ENCODE peak calls at places on chromosome 4, in five cellular contexts. One of them, this sample, is unnamed.
A peak's percentile ranks its signal among the peaks of the same experiment; 100 is the strongest.

GRCh38 chr4:3121110-3121509 is 46.6 kb downstream of the HTT start:
- DNase-seq in GM12892: no peak
- DNase-seq in K562: no peak
- DNase-seq in GM12878: no peak
- DNase-seq in SK-N-SH: no peak
- DNase-seq in this sample: no peak

GRCh38 chr4:152169666-152170065 is 366.2 kb downstream of the FBXW7 start:
- DNase-seq in K562: no peak
- DNase-seq in SK-N-SH: no peak
- DNase-seq in GM12892: no peak
- DNase-seq in GM12878: no peak
- DNase-seq in this sample: no peak

GRCh38 chr4:30619679-30620078 is 100.5 kb upstream of the PCDH7 start:
- DNase-seq in GM12878: peak; percentile 5
- DNase-seq in K562: no peak
- DNase-seq in GM12892: no peak
- DNase-seq in SK-N-SH: no peak
- DNase-seq in this sample: no peak

GRCh38 chr4:167379433-167379832 is 145.1 kb upstream of the SPOCK3 start:
- DNase-seq in SK-N-SH: no peak
- DNase-seq in GM12892: no peak
- DNase-seq in K562: no peak
- DNase-seq in GM12878: no peak
- DNase-seq in this sample: no peak

GRCh38 chr4:10023806-10024205 is 2.5 kb upstream of the SLC2A9 start:
- DNase-seq in K562: no peak
- DNase-seq in SK-N-SH: no peak
- DNase-seq in GM12878: no peak
- DNase-seq in GM12892: no peak
- DNase-seq in this sample: no peak

GRCh38 chr4:53935780-53936179 is 128.6 kb downstream of the CHIC2 start:
- DNase-seq in GM12892: no peak
- DNase-seq in K562: no peak
- DNase-seq in SK-N-SH: no peak
- DNase-seq in GM12878: no peak
- DNase-seq in this sample: no peak

GRCh38 chr4:188781655-188782054 is 642.4 kb downstream of the TRIML1 start:
- DNase-seq in GM12892: no peak
- DNase-seq in SK-N-SH: peak; percentile 16
- DNase-seq in GM12878: no peak
- DNase-seq in K562: no peak
- DNase-seq in this sample: no peak

GRCh38 chr4:139835006-139835405 is 169.4 kb downstream of the MGST2 start:
- DNase-seq in K562: no peak
- DNase-seq in SK-N-SH: no peak
- DNase-seq in GM12892: no peak
- DNase-seq in GM12878: no peak
- DNase-seq in this sample: no peak

GRCh38 chr4:128287159-128287870 is at the start of gene PGRMC2:
- DNase-seq in GM12878: no peak
- DNase-seq in K562: peak; percentile 30
- DNase-seq in SK-N-SH: peak; percentile 61
- DNase-seq in GM12892: peak; percentile 84
- DNase-seq in this sample: no peak

GRCh38 chr4:89001647-89002518 is 55.1 kb downstream of the FAM13A start:
- DNase-seq in GM12878: no peak
- DNase-seq in K562: no peak
- DNase-seq in GM12892: no peak
- DNase-seq in SK-N-SH: peak; percentile 19
- DNase-seq in this sample: no peak

GRCh38 chr4:87038837-87039715 is 104.3 kb downstream of the AFF1 start:
- DNase-seq in SK-N-SH: peak; percentile 59
- DNase-seq in GM12892: no peak
- DNase-seq in GM12878: no peak
- DNase-seq in K562: no peak
- DNase-seq in this sample: no peak

GRCh38 chr4:142095886-142096605 is 459.7 kb downstream of the IL15 start:
- DNase-seq in GM12878: no peak
- DNase-seq in GM12892: no peak
- DNase-seq in SK-N-SH: no peak
- DNase-seq in K562: no peak
- DNase-seq in this sample: no peak
- TF ChIP-seq POLR2AphosphoS5 in GM12878: no peak
- TF ChIP-seq POLR2AphosphoS5 in GM12892: no peak
- TF ChIP-seq POLR2AphosphoS5 in SK-N-SH: peak; percentile 88
- TF ChIP-seq POLR2AphosphoS5 in K562: no peak
- TF ChIP-seq POLR2AphosphoS5 in this sample: no peak

GRCh38 chr4:118957683-118958082 is 69.0 kb downstream of the SYNPO2 start:
- DNase-seq in SK-N-SH: no peak
- DNase-seq in GM12878: no peak
- DNase-seq in K562: no peak
- DNase-seq in GM12892: no peak
- DNase-seq in this sample: no peak
- TF ChIP-seq TAF1 in SK-N-SH: no peak
- TF ChIP-seq TAF1 in GM12878: no peak
- TF ChIP-seq TAF1 in K562: no peak
- TF ChIP-seq TAF1 in GM12892: no peak
- TF ChIP-seq TAF1 in this sample: no peak

GRCh38 chr4:8229341-8229975 is 30.4 kb downstream of the SH3TC1 start:
- DNase-seq in GM12878: no peak
- DNase-seq in SK-N-SH: no peak
- DNase-seq in GM12892: no peak
- DNase-seq in K562: no peak
- DNase-seq in this sample: no peak

GRCh38 chr4:8230033-8230432 is 30.9 kb downstream of the SH3TC1 start:
- DNase-seq in GM12892: no peak
- DNase-seq in SK-N-SH: no peak
- DNase-seq in K562: no peak
- DNase-seq in GM12878: no peak
- DNase-seq in this sample: no peak

GRCh38 chr4:8232748-8233147 is 33.7 kb downstream of the SH3TC1 start:
- DNase-seq in K562: no peak
- DNase-seq in GM12878: no peak
- DNase-seq in SK-N-SH: no peak
- DNase-seq in GM12892: no peak
- DNase-seq in this sample: no peak

GRCh38 chr4:8230891-8231290 is 31.8 kb downstream of the SH3TC1 start:
- DNase-seq in GM12878: no peak
- DNase-seq in SK-N-SH: no peak
- DNase-seq in GM12892: no peak
- DNase-seq in K562: no peak
- DNase-seq in this sample: no peak

GRCh38 chr4:8231551-8232049 is 32.5 kb downstream of the SH3TC1 start:
- DNase-seq in GM12878: no peak
- DNase-seq in SK-N-SH: no peak
- DNase-seq in GM12892: no peak
- DNase-seq in K562: no peak
- DNase-seq in this sample: no peak
- TF ChIP-seq POLR2AphosphoS5 in GM12878: peak; percentile 3
- TF ChIP-seq POLR2AphosphoS5 in SK-N-SH: no peak
- TF ChIP-seq POLR2AphosphoS5 in GM12892: no peak
- TF ChIP-seq POLR2AphosphoS5 in K562: no peak
- TF ChIP-seq POLR2AphosphoS5 in this sample: no peak

DNA sequence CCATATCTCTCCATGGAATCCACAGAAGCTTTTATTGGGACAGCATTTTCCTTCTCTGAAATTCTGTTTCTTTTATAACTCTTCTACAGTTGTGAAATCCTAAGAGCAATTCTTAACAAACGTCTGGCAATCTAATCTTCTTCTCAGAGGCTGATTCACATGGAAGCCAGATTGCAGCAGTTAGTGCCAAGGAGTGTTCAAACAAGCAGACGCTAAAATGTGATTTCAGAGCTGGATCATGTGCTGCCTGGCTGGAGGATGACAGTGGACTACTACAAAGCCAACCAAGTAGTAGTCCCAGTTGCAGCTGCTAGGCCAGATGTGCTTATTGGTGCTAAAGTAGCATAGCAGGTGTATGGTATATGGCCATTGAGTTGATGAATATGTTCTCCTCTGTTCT is 27.7 kb upstream of the GLRB start:
- DNase-seq in GM12878: no peak
- DNase-seq in K562: no peak
- DNase-seq in SK-N-SH: no peak
- DNase-seq in GM12892: no peak
- DNase-seq in this sample: no peak
- TF ChIP-seq TAF1 in GM12878: no peak
- TF ChIP-seq TAF1 in K562: no peak
- TF ChIP-seq TAF1 in SK-N-SH: no peak
- TF ChIP-seq TAF1 in GM12892: no peak
- TF ChIP-seq TAF1 in this sample: no peak

GRCh38 chr4:79964020-79964714 is 108.9 kb downstream of the ANTXR2 start:
- DNase-seq in GM12878: no peak
- DNase-seq in SK-N-SH: no peak
- DNase-seq in K562: no peak
- DNase-seq in GM12892: no peak
- DNase-seq in this sample: no peak

GRCh38 chr4:79959652-79960051 is 113.4 kb downstream of the ANTXR2 start:
- DNase-seq in GM12892: no peak
- DNase-seq in GM12878: no peak
- DNase-seq in K562: no peak
- DNase-seq in SK-N-SH: no peak
- DNase-seq in this sample: no peak

DNA sequence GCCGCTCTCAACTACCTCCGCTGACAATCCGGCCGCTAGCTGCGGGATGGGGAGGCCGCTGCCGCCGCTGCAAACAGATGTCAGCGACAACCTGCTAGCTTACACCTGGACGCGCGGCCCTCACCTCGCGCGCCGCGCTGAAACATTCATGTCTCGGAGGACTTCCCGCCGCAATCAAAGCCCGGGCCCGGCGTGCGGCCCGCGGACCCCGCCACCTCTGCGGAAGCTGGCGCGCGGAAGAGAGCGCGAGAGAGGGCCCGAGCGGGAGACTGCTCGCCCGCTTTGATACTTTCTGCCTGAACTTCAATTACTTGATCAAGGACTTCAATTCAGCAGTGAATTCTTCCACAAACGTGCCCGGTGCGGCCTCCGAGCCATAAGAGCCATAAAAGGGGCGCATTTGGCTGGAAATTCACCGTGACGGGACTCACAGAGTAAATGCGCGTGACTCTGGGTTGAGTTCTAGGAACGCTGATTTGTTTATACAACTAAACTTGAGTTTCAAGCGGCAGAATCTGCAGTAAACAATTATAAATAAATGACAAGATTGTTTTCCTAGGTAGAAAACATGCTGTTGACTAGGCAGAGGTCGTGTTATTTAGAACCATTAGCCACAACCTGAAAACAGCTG is 108.2 kb downstream of the ANTXR2 start:
- DNase-seq in SK-N-SH: no peak
- DNase-seq in K562: no peak
- DNase-seq in GM12892: no peak
- DNase-seq in GM12878: no peak
- DNase-seq in this sample: no peak
- TF ChIP-seq POLR2AphosphoS5 in SK-N-SH: no peak
- TF ChIP-seq POLR2AphosphoS5 in K562: no peak
- TF ChIP-seq POLR2AphosphoS5 in GM12892: no peak
- TF ChIP-seq POLR2AphosphoS5 in GM12878: no peak
- TF ChIP-seq POLR2AphosphoS5 in this sample: no peak

This sample was measured in GM12891.